ENCODE peak calls at places on chromosomes 4 and X, in nine cellular contexts. R, U, Q, C, N, H, M, V and F are unnamed samples.

GRCh38 chr4:158094413-158095110 is 78.3 kb downstream of the GASK1B start:
- DNase-seq in R (no peak), U (peak; percentile 93), Q (no peak), C (no peak), N (no peak), H (peak; percentile 39), M (peak; percentile 57), V (no peak), F (no peak)

GRCh38 chr4:122826596-122827257 is at the start of gene FGF2:
- DNase-seq in R (no peak), U (peak; percentile 33), Q (peak; percentile 85), C (no peak), N (peak; percentile 56), H (peak; percentile 84), M (peak; percentile 81), V (peak; percentile 76), F (no peak)

GRCh38 chr4:39976945-39977488 is 694 bp downstream of the PDS5A start:
- DNase-seq in R (no peak), U (peak; percentile 39), Q (no peak), C (no peak), N (peak; percentile 62), H (peak; percentile 73), M (peak; percentile 45), V (peak; percentile 62), F (peak; percentile 49)

GRCh38 chr4:128916832-128917231 is 107.3 kb downstream of the JADE1 start:
- DNase-seq in R (peak; percentile 16), U (no peak), Q (no peak), C (no peak), N (peak; percentile 56), H (no peak), M (no peak), V (no peak), F (peak; percentile 78)

GRCh38 chr4:58063761-58064160 is 953.6 kb upstream of the IGFBP7 start:
- DNase-seq in R (no peak), U (no peak), Q (no peak), C (no peak), N (no peak), H (no peak), M (no peak), V (no peak), F (no peak)

GRCh38 chr4:145066063-145066501 is 31.9 kb downstream of the ANAPC10 start:
- DNase-seq in R (no peak), U (no peak), Q (no peak), C (no peak), N (no peak), H (no peak), M (no peak), V (no peak), F (no peak)

GRCh38 chrX:38279188-38279587 is 48.1 kb downstream of the RPGR start:
- DNase-seq in R (no peak), U (no peak), Q (no peak), C (no peak), N (no peak), H (no peak), M (no peak), V (no peak), F (no peak)

GRCh38 chr4:83371936-83372335 is 37.3 kb upstream of the HPSE start:
- DNase-seq in R (no peak), U (no peak), Q (no peak), C (no peak), N (no peak), H (no peak), M (no peak), V (no peak), F (no peak)

GRCh38 chr4:182975806-182976205 is 58.6 kb upstream of the DCTD start:
- DNase-seq in R (peak; percentile 3), U (peak; percentile 96), Q (no peak), C (peak; percentile 67), N (no peak), H (no peak), M (no peak), V (peak; percentile 50), F (no peak)

GRCh38 chr4:70382691-70383181 is at the start of gene SMR3B:
- DNase-seq in R (no peak), U (no peak), Q (no peak), C (no peak), N (no peak), H (no peak), M (no peak), V (no peak), F (no peak)

GRCh38 chrX:22325091-22325490 is 52.4 kb downstream of the CBLL2 start:
- DNase-seq in R (no peak), U (no peak), Q (no peak), C (no peak), N (no peak), H (no peak), M (no peak), V (no peak), F (no peak)

GRCh38 chr4:80268936-80269335 is 2.5 kb downstream of the FGF5 start:
- DNase-seq in R (no peak), U (no peak), Q (no peak), C (no peak), N (no peak), H (no peak), M (no peak), V (no peak), F (no peak)

GRCh38 chr4:14222630-14223029 is 595.1 kb upstream of the BOD1L1 start:
- DNase-seq in R (no peak), U (no peak), Q (no peak), C (no peak), N (no peak), H (no peak), M (no peak), V (no peak), F (no peak)

GRCh38 chrX:101658661-101659477 is 781 bp downstream of the ARMCX2 start:
- DNase-seq in R (no peak), U (peak; percentile 5), Q (peak; percentile 82), C (no peak), N (peak; percentile 80), H (peak; percentile 74), M (peak; percentile 71), V (peak; percentile 72), F (no peak)

GRCh38 chrX:140343226-140343873 is 161.5 kb downstream of the SOX3 start:
- DNase-seq in R (no peak), U (peak; percentile 59), Q (no peak), C (no peak), N (no peak), H (no peak), M (no peak), V (no peak), F (no peak)

GRCh38 chrX:69038826-69039225 is 126.4 kb downstream of the PJA1 start:
- DNase-seq in R (no peak), U (no peak), Q (no peak), C (no peak), N (no peak), H (no peak), M (no peak), V (no peak), F (no peak)

DNA sequence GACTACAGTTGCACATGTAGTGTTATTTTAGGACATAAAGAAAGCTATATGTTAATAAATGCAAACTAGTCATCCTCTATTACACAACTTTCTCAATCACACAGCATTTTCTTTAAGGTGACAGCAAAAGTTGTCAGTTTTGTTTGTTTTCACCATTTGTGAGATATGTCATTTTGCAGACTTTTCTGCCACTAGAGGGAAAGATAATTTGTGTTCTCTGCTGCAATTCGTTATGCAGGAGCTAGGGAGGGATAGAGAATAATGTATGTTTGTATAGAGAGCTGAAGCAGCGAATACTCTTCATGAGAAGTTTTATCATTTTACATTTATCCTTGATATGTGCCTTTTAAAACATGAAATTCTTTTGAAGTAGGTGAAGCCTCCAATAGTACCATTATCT is 670.6 kb upstream of the ATOH1 start:
- DNase-seq in R (no peak), U (no peak), Q (no peak), C (no peak), N (no peak), H (no peak), M (no peak), V (no peak), F (no peak)
- TF ChIP-seq CTCF in R (no peak), U (peak; percentile 62), Q (no peak), C (no peak), N (no peak), H (no peak), M (no peak), V (no peak), F (no peak)

GRCh38 chr4:150911326-150911725 is 103.8 kb downstream of the LRBA start:
- DNase-seq in R (no peak), U (no peak), Q (no peak), C (no peak), N (no peak), H (no peak), M (no peak), V (no peak), F (no peak)

GRCh38 chr4:150906987-150907633 is 108.0 kb downstream of the LRBA start:
- DNase-seq in R (no peak), U (no peak), Q (no peak), C (no peak), N (no peak), H (no peak), M (no peak), V (peak; percentile 54), F (no peak)

GRCh38 chr4:150903603-150904002 is 111.5 kb downstream of the LRBA start:
- DNase-seq in R (no peak), U (no peak), Q (no peak), C (no peak), N (no peak), H (no peak), M (no peak), V (no peak), F (no peak)

DNA sequence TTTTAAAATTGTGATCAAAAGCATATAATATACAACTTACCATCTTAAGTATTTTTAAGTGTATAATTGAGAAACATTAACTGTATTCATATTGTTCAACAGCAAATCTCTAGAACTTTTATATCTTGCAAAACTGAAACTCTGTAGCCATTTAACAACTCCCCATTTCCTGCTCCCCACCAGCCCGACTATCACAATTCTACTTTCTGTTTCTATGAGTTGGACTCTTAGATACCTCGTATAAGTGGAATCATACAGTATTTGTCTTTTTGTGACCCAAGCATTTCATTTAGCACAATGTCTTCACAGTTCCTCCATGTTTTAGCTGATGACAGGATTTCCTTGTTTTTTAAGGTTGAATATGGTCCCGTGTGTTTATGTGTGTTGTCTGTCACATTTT is 106.0 kb downstream of the LRBA start:
- DNase-seq in R (no peak), U (no peak), Q (no peak), C (no peak), N (no peak), H (no peak), M (no peak), V (no peak), F (no peak)
- TF ChIP-seq CTCF in R (no peak), U (no peak), Q (no peak), C (no peak), N (no peak), H (no peak), M (no peak), V (no peak), F (no peak)

GRCh38 chr4:130563185-130563890 is 1467.4 kb downstream of the C4orf33 start:
- DNase-seq in R (no peak), U (peak; percentile 44), Q (no peak), C (no peak), N (no peak), H (peak; percentile 11), M (peak; percentile 21), V (no peak), F (no peak)
- TF ChIP-seq CTCF in R (no peak), U (peak; percentile 58), Q (peak; percentile 11), C (no peak), N (peak; percentile 25), H (no peak), M (peak; percentile 23), V (no peak), F (no peak)

GRCh38 chrX:110941906-110942305 is 146.3 kb upstream of the CHRDL1 start:
- DNase-seq in R (no peak), U (peak; percentile 24), Q (no peak), C (no peak), N (no peak), H (no peak), M (no peak), V (no peak), F (no peak)
- TF ChIP-seq CTCF in R (no peak), U (no peak), Q (no peak), C (no peak), N (no peak), H (no peak), M (no peak), V (no peak), F (no peak)